ENCODE peak calls at places on chromosomes 3 and 15, in seven cellular contexts. T, M, U, S, R, D and F are unnamed samples.

GRCh38 chr3:131900891-131901290 is 133.9 kb downstream of the CPNE4 start:
- DNase-seq in T (no peak), M (no peak), U (no peak), S (no peak), R (no peak), D (no peak), F (no peak)

GRCh38 chr3:81216192-81216591 is 545.3 kb downstream of the GBE1 start:
- DNase-seq in T (no peak), M (peak; percentile 73), U (no peak), S (no peak), R (no peak), D (no peak), F (no peak)

GRCh38 chr15:67180035-67180434 is 74.4 kb downstream of the AAGAB start:
- DNase-seq in T (no peak), M (no peak), U (no peak), S (no peak), R (no peak), D (no peak), F (no peak)

GRCh38 chr3:112289011-112289410 is 5.0 kb downstream of the SLC9C1 start:
- DNase-seq in T (no peak), M (no peak), U (no peak), S (no peak), R (no peak), D (no peak), F (no peak)

GRCh38 chr3:109927161-109927560 is 589.8 kb upstream of the DPPA4 start:
- DNase-seq in T (no peak), M (peak; percentile 94), U (no peak), S (no peak), R (no peak), D (no peak), F (peak; percentile 87)

GRCh38 chr15:88657326-88658069 is 18.7 kb downstream of the ISG20 start:
- DNase-seq in T (no peak), M (peak; percentile 57), U (no peak), S (peak; percentile 62), R (peak; percentile 37), D (peak; percentile 42), F (peak; percentile 31)

GRCh38 chr3:52450489-52451236 is 3.2 kb downstream of the TNNC1 start:
- DNase-seq in T (no peak), M (no peak), U (no peak), S (no peak), R (no peak), D (no peak), F (peak; percentile 37)

GRCh38 chr15:58243083-58243482 is 104.9 kb downstream of the AQP9 start:
- DNase-seq in T (no peak), M (no peak), U (no peak), S (no peak), R (no peak), D (no peak), F (no peak)

GRCh38 chr3:44198265-44198956 is 43.3 kb upstream of the TOPAZ1 start:
- DNase-seq in T (peak; percentile 31), M (peak; percentile 72), U (peak; percentile 57), S (peak; percentile 79), R (peak; percentile 41), D (peak; percentile 83), F (peak; percentile 32)

GRCh38 chr15:90408657-90409056 is 20.6 kb downstream of the IQGAP1 start:
- DNase-seq in T (no peak), M (no peak), U (no peak), S (no peak), R (no peak), D (no peak), F (no peak)

GRCh38 chr15:90407871-90408317 is 19.9 kb downstream of the IQGAP1 start:
- DNase-seq in T (peak; percentile 21), M (peak; percentile 81), U (no peak), S (no peak), R (no peak), D (no peak), F (no peak)

GRCh38 chr15:90402230-90402629 is 14.2 kb downstream of the IQGAP1 start:
- DNase-seq in T (no peak), M (peak; percentile 87), U (no peak), S (no peak), R (peak; percentile 47), D (no peak), F (peak; percentile 80)

GRCh38 chr15:90402806-90403205 is 14.8 kb downstream of the IQGAP1 start:
- DNase-seq in T (no peak), M (no peak), U (no peak), S (no peak), R (no peak), D (no peak), F (no peak)

GRCh38 chr15:90405208-90405607 is 17.2 kb downstream of the IQGAP1 start:
- DNase-seq in T (no peak), M (no peak), U (no peak), S (no peak), R (no peak), D (no peak), F (no peak)
- H3K27ac ChIP-seq in T (no peak overlapping the region), M (no peak overlapping the region), U (no peak overlapping the region), S (no peak overlapping the region), R (peak overlapping the region; percentile 96), D (no peak overlapping the region), F (no peak overlapping the region)

GRCh38 chr15:90872481-90873184 is 4.2 kb downstream of the FURIN start:
- DNase-seq in T (no peak), M (peak; percentile 68), U (no peak), S (peak; percentile 62), R (no peak), D (no peak), F (peak; percentile 80)
- H3K4me1 ChIP-seq in T (peaks cover 37% of the 10 kb centered on the region), M (peaks cover 24% of the 10 kb centered on the region), U (peaks cover 53% of the 10 kb centered on the region), S (peaks cover 73% of the 10 kb centered on the region), R (peaks cover 12% of the 10 kb centered on the region), D (peaks cover 35% of the 10 kb centered on the region), F (peaks cover 62% of the 10 kb centered on the region)

GRCh38 chr3:191314109-191314728 is 15.0 kb upstream of the CCDC50 start:
- DNase-seq in T (no peak), M (no peak), U (no peak), S (no peak), R (no peak), D (no peak), F (no peak)
- H3K27ac ChIP-seq in T (no peak overlapping the region), M (no peak overlapping the region), U (no peak overlapping the region), S (no peak overlapping the region), R (no peak overlapping the region), D (no peak overlapping the region), F (no peak overlapping the region)

DNA sequence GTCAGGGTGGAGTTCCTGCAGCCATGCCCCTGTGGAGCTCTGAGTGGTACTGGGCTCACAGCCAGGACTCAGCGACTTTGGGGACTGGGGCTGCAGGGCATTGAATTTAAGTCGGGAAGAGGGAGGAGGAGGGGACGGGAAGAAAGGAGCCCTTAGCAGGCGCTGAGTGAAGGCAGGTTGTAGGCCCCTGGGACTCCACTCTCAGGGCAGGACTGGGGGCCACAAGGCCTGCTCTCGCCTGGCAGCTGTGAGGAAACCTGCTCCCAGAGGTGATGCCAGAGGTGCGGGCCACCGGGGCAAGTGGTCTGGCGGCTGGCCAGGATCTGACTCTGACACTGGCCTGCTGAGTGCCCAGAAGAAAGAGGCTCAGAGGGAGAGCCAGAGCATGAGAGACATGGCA is 73.5 kb downstream of the EPHB3 start:
- DNase-seq in T (no peak), M (no peak), U (no peak), S (no peak), R (no peak), D (no peak), F (no peak)
- H3K4me1 ChIP-seq in T (peaks cover 22% of the 10 kb centered on the region), M (no peaks in the 10 kb centered on the region), U (peaks cover 37% of the 10 kb centered on the region), S (peaks cover 3% of the 10 kb centered on the region), R (no peaks in the 10 kb centered on the region), D (peaks cover 33% of the 10 kb centered on the region), F (peaks cover 15% of the 10 kb centered on the region)

GRCh38 chr3:182908471-182908870 is 71.9 kb downstream of the DCUN1D1 start:
- DNase-seq in T (no peak), M (peak; percentile 64), U (no peak), S (no peak), R (no peak), D (no peak), F (no peak)

GRCh38 chr3:182902236-182902635 is 78.1 kb downstream of the DCUN1D1 start:
- DNase-seq in T (no peak), M (no peak), U (no peak), S (no peak), R (no peak), D (no peak), F (no peak)

GRCh38 chr3:182904164-182904563 is 76.2 kb downstream of the DCUN1D1 start:
- DNase-seq in T (no peak), M (no peak), U (no peak), S (no peak), R (no peak), D (no peak), F (no peak)

GRCh38 chr3:182906036-182906435 is 74.3 kb downstream of the DCUN1D1 start:
- DNase-seq in T (no peak), M (no peak), U (no peak), S (no peak), R (no peak), D (no peak), F (no peak)

GRCh38 chr3:182905623-182906022 is 74.7 kb downstream of the DCUN1D1 start:
- DNase-seq in T (no peak), M (no peak), U (no peak), S (no peak), R (no peak), D (no peak), F (no peak)
- H3K27ac ChIP-seq in T (no peak overlapping the region), M (no peak overlapping the region), U (no peak overlapping the region), S (no peak overlapping the region), R (no peak overlapping the region), D (no peak overlapping the region), F (no peak overlapping the region)

GRCh38 chr15:75651810-75652543 is 4.3 kb downstream of the SNX33 start:
- DNase-seq in T (no peak), M (no peak), U (no peak), S (no peak), R (no peak), D (no peak), F (no peak)
- H3K4me1 ChIP-seq in T (peaks cover 17% of the 10 kb centered on the region), M (peaks cover 35% of the 10 kb centered on the region), U (peaks cover 51% of the 10 kb centered on the region), S (peaks cover 68% of the 10 kb centered on the region), R (peaks cover 54% of the 10 kb centered on the region), D (peaks cover 43% of the 10 kb centered on the region), F (peaks cover 36% of the 10 kb centered on the region)

GRCh38 chr3:48656061-48656840 is 6.4 kb downstream of the CELSR3 start:
- DNase-seq in T (peak; percentile 79), M (peak; percentile 70), U (peak; percentile 83), S (no peak), R (peak; percentile 80), D (peak; percentile 89), F (no peak)

GRCh38 chr3:48655063-48655462 is 7.6 kb downstream of the CELSR3 start:
- DNase-seq in T (no peak), M (no peak), U (no peak), S (no peak), R (no peak), D (no peak), F (no peak)

GRCh38 chr3:48655586-48655985 is 7.1 kb downstream of the CELSR3 start:
- DNase-seq in T (peak; percentile 42), M (no peak), U (no peak), S (no peak), R (no peak), D (no peak), F (no peak)

GRCh38 chr3:48652923-48653715 is 9.6 kb downstream of the CELSR3 start:
- DNase-seq in T (no peak), M (no peak), U (no peak), S (no peak), R (no peak), D (no peak), F (no peak)

GRCh38 chr3:48656841-48657281 is 5.8 kb downstream of the CELSR3 start:
- DNase-seq in T (no peak), M (no peak), U (no peak), S (no peak), R (no peak), D (no peak), F (no peak)
- H3K27ac ChIP-seq in T (peak overlapping the region; percentile 57), M (no peak overlapping the region), U (peak overlapping the region; percentile 77), S (no peak overlapping the region), R (no peak overlapping the region), D (peak overlapping the region; percentile 68), F (no peak overlapping the region)